ENCODE peak calls at places on chromosomes 6 and 20, in five cellular contexts. I, D, R, Z and V are unnamed samples.

GRCh38 chr6:26022166-26022510 is 59.5 kb downstream of the TRIM38 start:
- DNase-seq in I (peak; percentile 80), D (no peak), R (peak; percentile 88), Z (no peak), V (peak; percentile 88)

GRCh38 chr6:11770546-11771466 is 7.8 kb downstream of the ADTRP start:
- DNase-seq in I (peak; percentile 80), D (peak; percentile 86), R (peak; percentile 99), Z (peak; percentile 88), V (no peak)

GRCh38 chr20:18103497-18103896 is 34.2 kb upstream of the KAT14 start:
- DNase-seq in I (no peak), D (no peak), R (no peak), Z (no peak), V (no peak)

GRCh38 chr20:39568090-39568489 is 605.9 kb downstream of the DHX35 start:
- DNase-seq in I (no peak), D (no peak), R (no peak), Z (no peak), V (peak; percentile 88)

GRCh38 chr6:97422171-97422570 is 139.2 kb upstream of the MMS22L start:
- DNase-seq in I (peak; percentile 50), D (no peak), R (no peak), Z (no peak), V (no peak)

GRCh38 chr6:33169286-33170175 is 22.7 kb downstream of the COL11A2 start:
- DNase-seq in I (no peak), D (no peak), R (no peak), Z (no peak), V (no peak)

GRCh38 chr20:44776977-44777376 is 31.3 kb downstream of the KCNK15 start:
- DNase-seq in I (peak; percentile 84), D (no peak), R (peak; percentile 50), Z (no peak), V (peak; percentile 47)

GRCh38 chr6:137921823-137922222 is 54.8 kb downstream of the TNFAIP3 start:
- DNase-seq in I (no peak), D (no peak), R (no peak), Z (no peak), V (no peak)

GRCh38 chr6:26224940-26225847 is 138.0 kb downstream of the HFE start:
- DNase-seq in I (peak; percentile 87), D (no peak), R (peak; percentile 94), Z (no peak), V (no peak)

GRCh38 chr20:3239867-3240775 is 1.1 kb upstream of the SLC4A11 start:
- DNase-seq in I (peak; percentile 77), D (no peak), R (peak; percentile 37), Z (no peak), V (no peak)

GRCh38 chr6:54142889-54143519 is 31.8 kb downstream of the MLIP start:
- DNase-seq in I (no peak), D (no peak), R (no peak), Z (no peak), V (no peak)

GRCh38 chr6:132401941-132402275 is 633 bp upstream of the MOXD1 start:
- DNase-seq in I (peak; percentile 61), D (no peak), R (no peak), Z (no peak), V (no peak)

GRCh38 chr6:121540210-121540609 is 104.8 kb downstream of the GJA1 start:
- DNase-seq in I (no peak), D (no peak), R (no peak), Z (no peak), V (no peak)

GRCh38 chr6:165119231-165120020 is 190.0 kb downstream of the C6orf118 start:
- DNase-seq in I (no peak), D (no peak), R (peak; percentile 2), Z (no peak), V (no peak)

GRCh38 chr20:14915356-14915755 is 577.9 kb upstream of the FLRT3 start:
- DNase-seq in I (no peak), D (no peak), R (peak; percentile 3), Z (no peak), V (no peak)

GRCh38 chr6:125151715-125152114 is 1.9 kb upstream of the TPD52L1 start:
- DNase-seq in I (no peak), D (no peak), R (no peak), Z (no peak), V (no peak)

GRCh38 chr20:32538526-32538918 is 46.6 kb downstream of the NOL4L start:
- DNase-seq in I (peak; percentile 69), D (no peak), R (peak; percentile 57), Z (no peak), V (no peak)

GRCh38 chr6:131640100-131640499 is 3.0 kb downstream of the ENPP3 start:
- DNase-seq in I (no peak), D (no peak), R (no peak), Z (no peak), V (no peak)

GRCh38 chr6:82987951-82988350 is 77.7 kb downstream of the UBE3D start:
- DNase-seq in I (no peak), D (no peak), R (peak; percentile 8), Z (no peak), V (no peak)
- H3K4me3 ChIP-seq in I (no peak overlapping the region), D (no peak overlapping the region), R (no peak overlapping the region), Z (no peak overlapping the region), V (no peak overlapping the region)

DNA sequence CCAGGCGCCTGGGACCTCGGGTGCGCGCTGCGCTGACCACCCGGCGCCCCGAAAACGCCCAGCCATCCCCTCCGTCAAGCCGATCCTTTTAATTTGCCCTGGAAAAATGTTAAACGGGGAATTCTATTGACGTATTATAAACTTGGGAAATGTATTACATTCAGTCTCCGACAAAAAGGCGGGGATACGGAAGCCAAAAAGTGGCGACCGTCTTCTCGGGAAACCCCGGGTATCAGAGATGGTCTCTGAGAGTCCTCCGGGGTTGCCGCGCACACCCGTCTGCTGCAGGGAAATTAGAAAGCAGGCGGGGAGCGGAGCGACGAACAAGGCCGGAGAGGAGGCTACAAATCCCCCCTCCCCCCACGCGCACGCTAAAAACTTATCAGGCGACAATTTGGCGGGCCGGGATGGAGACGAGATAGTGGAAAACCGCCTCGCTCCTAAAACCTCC is 1.5 kb downstream of the SALL4 start:
- DNase-seq in I (peak; percentile 78), D (no peak), R (peak; percentile 28), Z (no peak), V (peak; percentile 73)
- H3K4me1 ChIP-seq in I (peaks cover 13% of the 10 kb centered on the region), D (peaks cover 19% of the 10 kb centered on the region), R (peaks cover 32% of the 10 kb centered on the region), Z (peaks cover 23% of the 10 kb centered on the region), V (peaks cover 40% of the 10 kb centered on the region)

DNA sequence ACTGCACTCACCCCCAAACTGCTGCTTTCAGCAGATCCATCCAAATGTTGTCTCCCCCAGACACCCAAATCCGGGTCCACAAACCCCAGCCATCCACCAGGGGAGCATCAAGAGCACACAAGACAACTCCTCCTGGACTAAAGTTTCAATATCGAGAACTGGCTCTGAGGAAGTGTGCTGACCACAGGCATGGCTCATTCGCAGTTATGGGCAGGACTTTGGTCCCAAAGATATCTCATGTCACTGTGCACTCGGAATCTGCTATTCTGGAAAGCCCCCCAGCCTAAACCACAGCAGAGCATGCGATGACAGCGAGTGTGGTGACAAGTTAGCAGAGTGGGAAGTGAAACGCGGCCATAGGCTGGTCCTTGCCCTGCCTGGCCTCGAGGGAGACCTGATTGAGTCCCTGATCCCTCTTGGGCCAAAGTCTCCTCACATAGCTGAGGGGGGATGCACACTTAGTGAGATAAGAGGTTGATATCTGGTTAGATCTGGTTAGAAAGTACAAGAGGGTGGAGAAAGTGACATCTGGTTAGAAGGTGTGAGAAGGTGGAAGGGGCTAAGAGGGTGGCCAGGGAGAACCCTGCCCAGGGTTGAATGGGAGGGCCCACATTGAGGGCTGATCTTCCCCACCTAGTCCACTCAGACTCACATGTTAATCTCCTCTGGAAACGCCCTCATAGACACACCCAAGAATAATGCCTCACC is 149.7 kb downstream of the MRPL14 start:
- DNase-seq in I (no peak), D (no peak), R (no peak), Z (no peak), V (no peak)
- H3K36me3 ChIP-seq in I (no peaks in the 10 kb centered on the region), D (no peaks in the 10 kb centered on the region), R (no peaks in the 10 kb centered on the region), Z (no peaks in the 10 kb centered on the region), V (no peaks in the 10 kb centered on the region)

DNA sequence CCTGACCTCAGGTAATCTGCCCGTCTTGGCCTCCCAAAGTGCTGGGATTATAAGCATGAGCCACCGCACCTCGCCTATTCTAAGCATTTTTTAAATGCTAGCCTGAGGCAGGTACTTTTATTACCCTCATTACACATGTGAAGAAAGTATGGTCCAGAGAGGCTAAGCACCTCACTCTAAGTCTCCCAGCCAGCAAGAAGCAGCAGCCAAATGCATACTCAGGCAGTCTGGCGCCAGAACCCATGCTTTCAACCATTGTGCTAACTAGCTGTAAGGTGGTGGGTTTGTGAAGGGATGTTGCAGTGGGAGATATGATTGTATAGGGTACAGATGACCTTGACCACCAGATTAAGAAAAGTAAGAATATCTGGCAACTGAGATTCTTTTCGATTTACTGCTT is 26.1 kb upstream of the RIPOR2 start:
- DNase-seq in I (no peak), D (no peak), R (no peak), Z (no peak), V (no peak)
- H3K4me3 ChIP-seq in I (no peak overlapping the region), D (no peak overlapping the region), R (no peak overlapping the region), Z (no peak overlapping the region), V (no peak overlapping the region)

GRCh38 chr6:34317172-34317477 is 68.3 kb upstream of the SMIM29 start:
- DNase-seq in I (no peak), D (no peak), R (no peak), Z (no peak), V (no peak)
- H3K4me1 ChIP-seq in I (peaks cover 2% of the 10 kb centered on the region), D (peaks cover 43% of the 10 kb centered on the region), R (no peaks in the 10 kb centered on the region), Z (peaks cover 21% of the 10 kb centered on the region), V (no peaks in the 10 kb centered on the region)

GRCh38 chr20:58992911-58993310 is 11.9 kb downstream of the NELFCD start:
- DNase-seq in I (no peak), D (no peak), R (no peak), Z (no peak), V (no peak)

GRCh38 chr20:58989196-58989595 is 8.1 kb downstream of the NELFCD start:
- DNase-seq in I (peak; percentile 5), D (no peak), R (no peak), Z (no peak), V (no peak)

GRCh38 chr20:58988565-58988882 is 7.5 kb downstream of the NELFCD start:
- DNase-seq in I (peak; percentile 10), D (no peak), R (no peak), Z (no peak), V (no peak)

GRCh38 chr20:58991720-58992119 is 10.7 kb downstream of the NELFCD start:
- DNase-seq in I (peak; percentile 24), D (no peak), R (peak; percentile 33), Z (no peak), V (no peak)

DNA sequence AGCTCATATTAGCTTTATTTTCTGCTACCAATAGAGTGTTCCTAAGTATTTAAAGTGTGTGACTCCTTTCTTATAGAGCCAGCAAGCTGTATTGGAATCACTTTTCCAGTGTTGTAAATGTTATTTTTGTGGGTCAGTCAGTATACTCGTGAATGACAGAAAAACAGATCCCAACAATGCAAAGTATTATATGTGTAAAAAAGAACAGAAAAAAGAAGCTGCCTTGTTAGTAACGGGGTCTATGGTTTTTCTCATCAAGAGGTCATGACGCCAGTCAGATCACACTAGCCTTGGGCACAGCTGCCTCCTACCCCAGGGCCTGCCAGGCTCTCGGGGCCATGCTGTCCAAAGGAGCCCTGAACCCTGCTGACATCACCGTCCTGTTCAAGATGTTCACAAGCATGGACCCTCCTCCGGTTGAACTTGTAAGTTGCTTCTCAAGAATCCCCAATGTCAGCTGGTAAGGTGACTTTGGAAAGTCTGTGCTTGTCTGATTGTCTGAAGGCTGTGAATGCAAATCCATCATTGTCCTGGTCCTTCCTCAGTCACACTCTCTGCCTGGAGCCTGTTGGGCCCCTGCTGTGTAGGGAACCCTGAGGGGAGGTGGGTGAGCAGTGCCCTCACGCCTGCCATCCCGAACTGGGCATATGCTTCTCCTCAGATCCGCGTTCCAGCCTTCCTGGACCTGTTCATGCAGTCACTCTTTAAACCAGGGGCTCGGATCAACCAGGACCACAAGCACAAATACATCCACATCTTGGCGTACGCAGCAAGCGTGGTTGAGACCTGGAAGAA is 9.8 kb downstream of the NELFCD start:
- DNase-seq in I (peak; percentile 33), D (no peak), R (no peak), Z (no peak), V (no peak)
- H3K36me3 ChIP-seq in I (peaks cover 89% of the 10 kb centered on the region), D (peaks cover 51% of the 10 kb centered on the region), R (peaks cover 84% of the 10 kb centered on the region), Z (peaks cover 100% of the 10 kb centered on the region), V (peaks cover 98% of the 10 kb centered on the region)

GRCh38 chr6:5994999-5995698 is 11.6 kb downstream of the NRN1 start:
- DNase-seq in I (peak; percentile 65), D (no peak), R (no peak), Z (no peak), V (no peak)
- H3K4me3 ChIP-seq in I (peak overlapping the region; percentile 93), D (no peak overlapping the region), R (no peak overlapping the region), Z (no peak overlapping the region), V (no peak overlapping the region)